ENCODE peak calls at places on chromosomes 2 and 18, in six cellular contexts. G is upper lobe of right lung, N is transverse colon, Y is fibroblast of lung, H is hepatocyte, F is A549. W is an unnamed sample.

GRCh38 chr2:65576861-65577601 is 144.6 kb upstream of the SPRED2 start:
- DNase-seq in N (no peak), F (peak; percentile 91), Y (peak; percentile 96), G (no peak), H (peak; percentile 73), W (no peak)

GRCh38 chr2:66344087-66344663 is 90.8 kb upstream of the MEIS1 start:
- DNase-seq in Y (no peak), F (no peak), N (no peak), G (no peak), H (no peak), W (no peak)

GRCh38 chr2:130336877-130337734 is 5.6 kb upstream of the IMP4 start:
- DNase-seq in F (peak; percentile 90), H (peak; percentile 93), G (peak; percentile 79), N (peak; percentile 90), Y (peak; percentile 68), W (peak; percentile 90)

GRCh38 chr18:1092228-1092627 is 187.6 kb downstream of the ADCYAP1 start:
- DNase-seq in Y (peak; percentile 6), N (no peak), H (peak; percentile 23), F (no peak), G (no peak), W (peak; percentile 39)

GRCh38 chr2:182379235-182379634 is 47.6 kb downstream of the PDE1A start:
- DNase-seq in H (peak; percentile 18), F (no peak), Y (peak; percentile 56), N (no peak), G (no peak), W (no peak)

GRCh38 chr2:61158356-61158944 is 3.5 kb upstream of the C2orf74 start:
- DNase-seq in H (no peak), F (no peak), G (no peak), Y (no peak), N (no peak), W (no peak)

GRCh38 chr2:43018179-43019024 is 208.0 kb downstream of the ZFP36L2 start:
- DNase-seq in Y (peak; percentile 58), G (peak; percentile 93), F (peak; percentile 47), H (peak; percentile 75), N (peak; percentile 79), W (no peak)

GRCh38 chr2:38076710-38077430 is 919 bp upstream of the CYP1B1 start:
- DNase-seq in G (peak; percentile 95), Y (peak; percentile 92), F (peak; percentile 93), N (peak; percentile 63), H (peak; percentile 93), W (peak; percentile 82)

GRCh38 chr18:23300211-23300887 is 152.7 kb upstream of the RIOK3 start:
- DNase-seq in Y (no peak), F (no peak), H (peak; percentile 32), N (no peak), G (no peak), W (no peak)

GRCh38 chr2:216633616-216634316 is 546 bp downstream of the IGFBP2 start:
- DNase-seq in Y (peak; percentile 36), N (peak; percentile 21), H (no peak), G (no peak), F (peak; percentile 48), W (no peak)

GRCh38 chr2:203534486-203535077 is 519 bp downstream of the RAPH1 start:
- DNase-seq in H (no peak), G (no peak), Y (peak; percentile 33), F (peak; percentile 9), N (peak; percentile 47), W (no peak)

GRCh38 chr2:36006444-36006843 is 349.1 kb upstream of the CRIM1 start:
- DNase-seq in Y (no peak), H (no peak), F (no peak), G (no peak), N (no peak), W (no peak)

GRCh38 chr2:68653538-68653982 is 10.2 kb downstream of the PROKR1 start:
- DNase-seq in Y (peak; percentile 90), F (no peak), N (peak; percentile 6), H (peak; percentile 17), G (no peak), W (no peak)

GRCh38 chr2:207734264-207734635 is 22.8 kb downstream of the CCNYL1 start:
- DNase-seq in N (no peak), Y (peak; percentile 36), H (peak; percentile 46), G (no peak), F (peak; percentile 75), W (no peak)

GRCh38 chr18:77207540-77207939 is 42.1 kb upstream of the GALR1 start:
- DNase-seq in N (peak; percentile 32), H (peak; percentile 25), Y (peak; percentile 62), F (peak; percentile 68), G (peak; percentile 83), W (peak; percentile 25)

GRCh38 chr2:158042666-158043065 is 59.0 kb upstream of the UPP2 start:
- DNase-seq in H (no peak), G (no peak), Y (no peak), N (no peak), F (no peak), W (no peak)

GRCh38 chr2:237221443-237221842 is 135.8 kb downstream of the COPS8 start:
- DNase-seq in H (no peak), Y (no peak), N (no peak), F (no peak), G (no peak), W (no peak)

GRCh38 chr2:210955591-210955990 is 399.2 kb downstream of the CPS1 start:
- DNase-seq in G (no peak), F (peak; percentile 1), H (peak; percentile 9), Y (peak; percentile 90), N (no peak), W (no peak)

GRCh38 chr2:142130111-142131015 is 453 bp downstream of the LRP1B start:
- DNase-seq in G (peak; percentile 82), N (peak; percentile 55), F (peak; percentile 25), Y (peak; percentile 83), H (peak; percentile 82), W (peak; percentile 76)

GRCh38 chr2:234771985-234772774 is 179.6 kb upstream of the SH3BP4 start:
- DNase-seq in F (no peak), Y (peak; percentile 82), H (no peak), N (no peak), G (no peak), W (no peak)

GRCh38 chr18:72544092-72544886 is at the start of gene CBLN2:
- DNase-seq in Y (peak; percentile 63), G (peak; percentile 79), F (peak; percentile 58), H (peak; percentile 85), N (peak; percentile 26), W (peak; percentile 91)

GRCh38 chr2:28356095-28356911 is 36.4 kb upstream of the FOSL2 start:
- DNase-seq in H (peak; percentile 87), N (peak; percentile 89), F (peak; percentile 38), G (peak; percentile 81), Y (peak; percentile 81), W (peak; percentile 40)
- H3K4me1 ChIP-seq in H (peaks cover 44% of the 10 kb centered on the region), N (peaks cover 48% of the 10 kb centered on the region), F (peaks cover 28% of the 10 kb centered on the region), G (peaks cover 36% of the 10 kb centered on the region), Y (peaks cover 21% of the 10 kb centered on the region), W (peaks cover 4% of the 10 kb centered on the region)

DNA sequence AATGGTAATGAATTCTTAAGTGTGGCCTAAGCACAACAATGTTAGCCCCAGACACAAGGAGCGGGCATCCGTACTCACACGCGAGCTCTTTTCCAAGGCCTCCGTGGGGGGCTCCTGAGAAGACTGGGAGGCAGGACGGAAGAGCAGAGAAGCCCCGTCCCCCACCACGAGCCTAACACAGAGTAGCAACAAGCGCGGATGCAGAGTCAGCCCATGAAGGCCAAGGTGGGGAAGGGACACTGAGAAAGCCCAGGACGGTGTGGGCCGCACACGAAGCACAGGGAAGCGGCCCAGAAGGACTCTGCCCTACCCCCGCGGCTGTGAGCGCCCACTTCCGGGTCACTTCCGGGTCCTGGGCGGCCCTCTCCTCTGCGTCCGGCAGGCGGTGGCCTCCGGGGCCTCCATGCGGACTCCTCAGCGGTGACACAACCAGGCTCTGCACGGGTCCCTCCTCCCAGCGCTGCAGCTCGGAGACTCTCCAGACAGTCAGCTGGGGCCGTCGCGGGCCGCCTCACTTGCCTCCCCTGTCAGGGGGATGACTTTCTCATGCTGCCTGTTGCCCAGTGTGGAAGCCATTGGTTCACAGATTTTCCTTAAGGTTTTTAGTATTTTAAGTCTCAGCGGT is 151.5 kb downstream of the MTCL1 start:
- DNase-seq in Y (no peak), G (no peak), N (no peak), F (no peak), H (no peak), W (no peak)
- H3K4me3 ChIP-seq in Y (no peak overlapping the region), G (no peak overlapping the region), N (no peak overlapping the region), F (no peak overlapping the region), H (no peak overlapping the region), W (no peak overlapping the region)

GRCh38 chr2:218003994-218004419 is 1.2 kb upstream of the TNS1 start:
- DNase-seq in N (peak; percentile 53), G (no peak), H (peak; percentile 68), F (peak; percentile 73), Y (peak; percentile 99), W (no peak)

GRCh38 chr2:218002103-218002502 is 692 bp downstream of the TNS1 start:
- DNase-seq in Y (no peak), H (no peak), G (no peak), F (no peak), N (no peak), W (no peak)

GRCh38 chr2:218001629-218002028 is 1.2 kb downstream of the TNS1 start:
- DNase-seq in G (no peak), N (no peak), Y (no peak), H (no peak), F (no peak), W (no peak)

GRCh38 chr2:218003265-218003950 is 613 bp upstream of the TNS1 start:
- DNase-seq in Y (peak; percentile 71), N (peak; percentile 19), G (no peak), H (peak; percentile 54), F (no peak), W (no peak)

GRCh38 chr2:218002792-218003191 is at the start of gene TNS1:
- DNase-seq in N (no peak), F (no peak), G (no peak), H (peak; percentile 44), Y (peak; percentile 61), W (peak; percentile 48)
- H3K4me1 ChIP-seq in N (peaks cover 22% of the 10 kb centered on the region), F (peaks cover 69% of the 10 kb centered on the region), G (peaks cover 6% of the 10 kb centered on the region), H (peaks cover 10% of the 10 kb centered on the region), Y (peaks cover 6% of the 10 kb centered on the region), W (peaks cover 22% of the 10 kb centered on the region)

DNA sequence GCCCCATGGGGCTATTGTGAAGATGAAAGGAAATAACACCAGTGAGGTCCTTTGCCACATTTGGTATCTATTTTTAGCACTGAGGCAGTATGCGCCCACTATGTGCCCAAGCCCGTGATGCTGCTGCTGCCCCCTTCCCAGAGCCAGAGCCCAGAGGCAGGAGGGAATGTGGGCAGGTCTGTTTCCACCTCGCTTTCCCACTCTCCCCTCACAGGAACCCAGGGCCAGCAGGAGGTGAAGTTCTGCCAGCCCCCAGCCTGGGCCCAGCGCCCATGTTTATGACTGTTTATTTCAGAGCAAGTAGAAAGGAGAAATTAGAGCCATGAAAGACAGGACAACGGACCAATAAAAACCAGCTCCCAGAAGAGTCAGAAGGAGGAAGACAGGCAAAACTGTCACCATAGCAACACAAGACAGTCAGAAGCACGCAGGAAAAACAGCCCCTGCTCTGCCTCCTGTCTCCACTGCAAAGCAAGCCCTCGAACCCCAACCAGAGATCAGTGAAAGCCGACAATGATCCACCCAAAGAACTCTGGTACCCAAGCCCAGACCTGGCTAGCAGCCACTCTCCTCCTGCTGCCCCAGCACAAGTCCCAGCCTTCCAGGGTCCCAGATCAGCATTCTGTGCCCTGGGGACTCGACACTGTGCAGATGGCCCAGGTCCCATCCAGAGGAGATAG is 1.4 kb downstream of the CYRIA start:
- DNase-seq in N (peak; percentile 48), G (no peak), H (peak; percentile 70), Y (peak; percentile 89), F (peak; percentile 34), W (peak; percentile 37)
- H3K4me3 ChIP-seq in N (peak overlapping the region; percentile 62), G (peak overlapping the region; percentile 78), H (no peak overlapping the region), Y (peak overlapping the region; percentile 19), F (no peak overlapping the region), W (no peak overlapping the region)